ENCODE peak calls at places on chromosomes 12 and 14, in seven cellular contexts. One of them, this sample, is unnamed.

GRCh38 chr14:104639481-104639880 is 34.9 kb upstream of the TMEM179 start:
- DNase-seq in GM04503: no peak
- DNase-seq in GM03348: no peak
- DNase-seq in astrocyte of the cerebellum: no peak
- DNase-seq in stimulated activated naive CD8-positive, alpha-beta T cell treated with anti-CD3 and anti-CD28 coated beads, Interleukin-15, Interleukin-2, amounts not matched to agents 100 U/mL and 50 U/mL, for 24 hours: no peak
- DNase-seq in activated effector memory CD4-positive, alpha-beta T cell treated with anti-CD3 and anti-CD28 coated beads, Interleukin-2, amount 50 U/mL, for 16 hours: no peak
- DNase-seq in prostate gland: no peak
- DNase-seq in this sample: peak

GRCh38 chr12:106171117-106171750 is 32.5 kb upstream of the NUAK1 start:
- DNase-seq in GM04503: no peak
- DNase-seq in GM03348: no peak
- DNase-seq in astrocyte of the cerebellum: no peak
- DNase-seq in stimulated activated naive CD8-positive, alpha-beta T cell treated with anti-CD3 and anti-CD28 coated beads, Interleukin-15, Interleukin-2, amounts not matched to agents 100 U/mL and 50 U/mL, for 24 hours: no peak
- DNase-seq in activated effector memory CD4-positive, alpha-beta T cell treated with anti-CD3 and anti-CD28 coated beads, Interleukin-2, amount 50 U/mL, for 16 hours: no peak
- DNase-seq in prostate gland: no peak
- DNase-seq in this sample: no peak

GRCh38 chr14:100076630-100077029 is 11.4 kb downstream of the EVL start:
- DNase-seq in GM04503: peak
- DNase-seq in GM03348: peak
- DNase-seq in astrocyte of the cerebellum: no peak
- DNase-seq in stimulated activated naive CD8-positive, alpha-beta T cell treated with anti-CD3 and anti-CD28 coated beads, Interleukin-15, Interleukin-2, amounts not matched to agents 100 U/mL and 50 U/mL, for 24 hours: no peak
- DNase-seq in activated effector memory CD4-positive, alpha-beta T cell treated with anti-CD3 and anti-CD28 coated beads, Interleukin-2, amount 50 U/mL, for 16 hours: no peak
- DNase-seq in prostate gland: no peak
- DNase-seq in this sample: no peak

GRCh38 chr12:26845984-26846383 is 13.0 kb upstream of the ITPR2 start:
- DNase-seq in GM04503: no peak
- DNase-seq in GM03348: peak
- DNase-seq in astrocyte of the cerebellum: peak
- DNase-seq in stimulated activated naive CD8-positive, alpha-beta T cell treated with anti-CD3 and anti-CD28 coated beads, Interleukin-15, Interleukin-2, amounts not matched to agents 100 U/mL and 50 U/mL, for 24 hours: no peak
- DNase-seq in activated effector memory CD4-positive, alpha-beta T cell treated with anti-CD3 and anti-CD28 coated beads, Interleukin-2, amount 50 U/mL, for 16 hours: no peak
- DNase-seq in prostate gland: no peak
- DNase-seq in this sample: no peak

GRCh38 chr12:106585237-106585834 is 2.5 kb downstream of the RFX4 start:
- DNase-seq in GM04503: no peak
- DNase-seq in GM03348: no peak
- DNase-seq in astrocyte of the cerebellum: no peak
- DNase-seq in stimulated activated naive CD8-positive, alpha-beta T cell treated with anti-CD3 and anti-CD28 coated beads, Interleukin-15, Interleukin-2, amounts not matched to agents 100 U/mL and 50 U/mL, for 24 hours: no peak
- DNase-seq in activated effector memory CD4-positive, alpha-beta T cell treated with anti-CD3 and anti-CD28 coated beads, Interleukin-2, amount 50 U/mL, for 16 hours: no peak
- DNase-seq in prostate gland: no peak
- DNase-seq in this sample: no peak

GRCh38 chr14:30996892-30997659 is 28.4 kb upstream of the AP4S1 start:
- DNase-seq in GM04503: no peak
- DNase-seq in GM03348: no peak
- DNase-seq in astrocyte of the cerebellum: no peak
- DNase-seq in stimulated activated naive CD8-positive, alpha-beta T cell treated with anti-CD3 and anti-CD28 coated beads, Interleukin-15, Interleukin-2, amounts not matched to agents 100 U/mL and 50 U/mL, for 24 hours: no peak
- DNase-seq in activated effector memory CD4-positive, alpha-beta T cell treated with anti-CD3 and anti-CD28 coated beads, Interleukin-2, amount 50 U/mL, for 16 hours: no peak
- DNase-seq in prostate gland: no peak
- DNase-seq in this sample: peak

GRCh38 chr14:94548999-94549985 is 11.9 kb upstream of the SERPINA4 start:
- DNase-seq in GM04503: no peak
- DNase-seq in GM03348: peak
- DNase-seq in astrocyte of the cerebellum: no peak
- DNase-seq in stimulated activated naive CD8-positive, alpha-beta T cell treated with anti-CD3 and anti-CD28 coated beads, Interleukin-15, Interleukin-2, amounts not matched to agents 100 U/mL and 50 U/mL, for 24 hours: peak
- DNase-seq in activated effector memory CD4-positive, alpha-beta T cell treated with anti-CD3 and anti-CD28 coated beads, Interleukin-2, amount 50 U/mL, for 16 hours: peak
- DNase-seq in prostate gland: peak
- DNase-seq in this sample: peak

GRCh38 chr12:90029317-90029716 is 320.7 kb upstream of the ATP2B1 start:
- DNase-seq in GM04503: no peak
- DNase-seq in GM03348: no peak
- DNase-seq in astrocyte of the cerebellum: no peak
- DNase-seq in stimulated activated naive CD8-positive, alpha-beta T cell treated with anti-CD3 and anti-CD28 coated beads, Interleukin-15, Interleukin-2, amounts not matched to agents 100 U/mL and 50 U/mL, for 24 hours: no peak
- DNase-seq in activated effector memory CD4-positive, alpha-beta T cell treated with anti-CD3 and anti-CD28 coated beads, Interleukin-2, amount 50 U/mL, for 16 hours: no peak
- DNase-seq in prostate gland: no peak
- DNase-seq in this sample: no peak

GRCh38 chr12:56522486-56523193 is 1.0 kb downstream of the RBMS2 start:
- DNase-seq in GM04503: no peak
- DNase-seq in GM03348: peak
- DNase-seq in astrocyte of the cerebellum: no peak
- DNase-seq in stimulated activated naive CD8-positive, alpha-beta T cell treated with anti-CD3 and anti-CD28 coated beads, Interleukin-15, Interleukin-2, amounts not matched to agents 100 U/mL and 50 U/mL, for 24 hours: no peak
- DNase-seq in activated effector memory CD4-positive, alpha-beta T cell treated with anti-CD3 and anti-CD28 coated beads, Interleukin-2, amount 50 U/mL, for 16 hours: no peak
- DNase-seq in prostate gland: no peak
- DNase-seq in this sample: peak

GRCh38 chr12:121989266-121989950 is 32.3 kb upstream of the BCL7A start:
- DNase-seq in GM04503: no peak
- DNase-seq in GM03348: no peak
- DNase-seq in astrocyte of the cerebellum: no peak
- DNase-seq in stimulated activated naive CD8-positive, alpha-beta T cell treated with anti-CD3 and anti-CD28 coated beads, Interleukin-15, Interleukin-2, amounts not matched to agents 100 U/mL and 50 U/mL, for 24 hours: no peak
- DNase-seq in activated effector memory CD4-positive, alpha-beta T cell treated with anti-CD3 and anti-CD28 coated beads, Interleukin-2, amount 50 U/mL, for 16 hours: no peak
- DNase-seq in prostate gland: peak
- DNase-seq in this sample: no peak

GRCh38 chr12:53643232-53643992 is 17.2 kb upstream of the ATF7 start:
- DNase-seq in GM04503: no peak
- DNase-seq in GM03348: no peak
- DNase-seq in astrocyte of the cerebellum: no peak
- DNase-seq in stimulated activated naive CD8-positive, alpha-beta T cell treated with anti-CD3 and anti-CD28 coated beads, Interleukin-15, Interleukin-2, amounts not matched to agents 100 U/mL and 50 U/mL, for 24 hours: no peak
- DNase-seq in activated effector memory CD4-positive, alpha-beta T cell treated with anti-CD3 and anti-CD28 coated beads, Interleukin-2, amount 50 U/mL, for 16 hours: no peak
- DNase-seq in prostate gland: no peak
- DNase-seq in this sample: no peak

GRCh38 chr14:64507376-64508156 is 3.0 kb downstream of the ZBTB1 start:
- DNase-seq in GM04503: no peak
- DNase-seq in GM03348: peak
- DNase-seq in astrocyte of the cerebellum: no peak
- DNase-seq in stimulated activated naive CD8-positive, alpha-beta T cell treated with anti-CD3 and anti-CD28 coated beads, Interleukin-15, Interleukin-2, amounts not matched to agents 100 U/mL and 50 U/mL, for 24 hours: no peak
- DNase-seq in activated effector memory CD4-positive, alpha-beta T cell treated with anti-CD3 and anti-CD28 coated beads, Interleukin-2, amount 50 U/mL, for 16 hours: peak
- DNase-seq in prostate gland: no peak
- DNase-seq in this sample: no peak

This sample was measured in A673.